ENCODE peak calls at places on chromosomes 2 and 18, in four cellular contexts. Q is GM23248, O is neural progenitor cell, P is aorta. W is an unnamed sample. For H3K4me1, the result is how much of the 10 kb centered on the place peaks cover.

GRCh38 chr2:68569604-68570003 is 73.8 kb upstream of the PROKR1 start:
- DNase-seq in Q (peak), O (no peak), P (no peak), W (no peak)

GRCh38 chr2:1653137-1653789 is 91.1 kb downstream of the PXDN start:
- DNase-seq in Q (peak), O (no peak), P (peak), W (peak)

GRCh38 chr18:59848002-59848401 is 51.8 kb upstream of the PMAIP1 start:
- DNase-seq in Q (no peak), O (no peak), P (no peak), W (no peak)

GRCh38 chr18:78092901-78093300 is 843.3 kb downstream of the GALR1 start:
- DNase-seq in Q (no peak), O (no peak), P (no peak), W (no peak)

GRCh38 chr2:23637011-23637778 is 252.2 kb downstream of the KLHL29 start:
- DNase-seq in Q (peak), O (peak), P (peak), W (no peak)

GRCh38 chr2:227706859-227707258 is 11.0 kb downstream of the SLC19A3 start:
- DNase-seq in Q (no peak), O (no peak), P (no peak), W (no peak)

GRCh38 chr2:192123847-192124246 is 70.9 kb downstream of the TMEFF2 start:
- DNase-seq in Q (peak), O (no peak), P (no peak), W (no peak)

GRCh38 chr18:42401131-42401673 is 446.2 kb downstream of the PIK3C3 start:
- DNase-seq in Q (no peak), O (peak), P (no peak), W (no peak)

GRCh38 chr2:232142049-232142448 is 180.5 kb downstream of the DIS3L2 start:
- DNase-seq in Q (peak), O (peak), P (no peak), W (no peak)

GRCh38 chr2:23636412-23636811 is 251.4 kb downstream of the KLHL29 start:
- DNase-seq in Q (peak), O (peak), P (no peak), W (no peak)

GRCh38 chr2:113122364-113122763 is 5.0 kb upstream of the IL1RN start:
- DNase-seq in Q (no peak), O (no peak), P (no peak), W (no peak)

GRCh38 chr2:27914793-27915175 is 24.3 kb downstream of the BABAM2 start:
- DNase-seq in Q (no peak), O (no peak), P (no peak), W (no peak)

GRCh38 chr2:75728614-75729419 is 18.1 kb upstream of the GCFC2 start:
- DNase-seq in Q (no peak), O (no peak), P (no peak), W (no peak)

GRCh38 chr2:149401007-149401406 is 70.6 kb downstream of the LYPD6 start:
- DNase-seq in Q (peak), O (no peak), P (no peak), W (no peak)

GRCh38 chr2:177332992-177333388 is 59.6 kb upstream of the AGPS start:
- DNase-seq in Q (no peak), O (no peak), P (no peak), W (no peak)

GRCh38 chr18:7600528-7601248 is 33.6 kb downstream of the PTPRM start:
- DNase-seq in Q (no peak), O (no peak), P (no peak), W (no peak)

GRCh38 chr2:221521261-221521845 is 50.8 kb downstream of the EPHA4 start:
- DNase-seq in Q (no peak), O (no peak), P (no peak), W (no peak)

GRCh38 chr2:189022002-189022401 is 47.8 kb downstream of the COL3A1 start:
- DNase-seq in Q (peak), O (no peak), P (no peak), W (no peak)

GRCh38 chr2:43027103-43027482 is 199.3 kb downstream of the ZFP36L2 start:
- DNase-seq in Q (no peak), O (no peak), P (no peak), W (no peak)

GRCh38 chr2:105438104-105438929 is 39.5 kb upstream of the FHL2 start:
- DNase-seq in Q (no peak), O (peak), P (no peak), W (no peak)

GRCh38 chr18:48835745-48836191 is 115.0 kb downstream of the SMAD7 start:
- DNase-seq in Q (no peak), O (no peak), P (peak), W (peak)

GRCh38 chr18:48832961-48833700 is 117.6 kb downstream of the SMAD7 start:
- DNase-seq in Q (peak), O (peak), P (peak), W (peak)

GRCh38 chr18:48834421-48835011 is 116.2 kb downstream of the SMAD7 start:
- DNase-seq in Q (peak), O (no peak), P (peak), W (peak)

GRCh38 chr18:48835119-48835518 is 115.6 kb downstream of the SMAD7 start:
- DNase-seq in Q (no peak), O (no peak), P (peak), W (peak)

GRCh38 chr18:48833701-48834394 is 116.9 kb downstream of the SMAD7 start:
- DNase-seq in Q (no peak), O (no peak), P (peak), W (peak)
- H3K4me1 ChIP-seq in Q (half or more), O (under half), P (under half), W (half or more)

GRCh38 chr18:77053616-77054287 is 78.8 kb downstream of the MBP start:
- DNase-seq in Q (no peak), O (no peak), P (no peak), W (no peak)
- H3K4me1 ChIP-seq in Q (under half), O (under half), P (under half), W (half or more)

GRCh38 chr2:142395294-142395693 is 264.5 kb upstream of the LRP1B start:
- DNase-seq in Q (no peak), O (no peak), P (no peak), W (no peak)
- H3K4me1 ChIP-seq in Q (under half), O (under half), P (under half), W (under half)

GRCh38 chr2:174873457-174873856 is 109.2 kb upstream of the CHRNA1 start:
- DNase-seq in Q (peak), O (peak), P (no peak), W (no peak)

GRCh38 chr2:174866421-174866820 is 102.1 kb upstream of the CHRNA1 start:
- DNase-seq in Q (no peak), O (no peak), P (no peak), W (no peak)

GRCh38 chr2:174870787-174871186 is 106.5 kb upstream of the CHRNA1 start:
- DNase-seq in Q (no peak), O (no peak), P (no peak), W (no peak)

GRCh38 chr2:174874081-174874480 is 109.8 kb upstream of the CHRNA1 start:
- DNase-seq in Q (peak), O (no peak), P (no peak), W (no peak)

GRCh38 chr2:174868916-174869315 is 104.6 kb upstream of the CHRNA1 start:
- DNase-seq in Q (no peak), O (no peak), P (no peak), W (no peak)
- H3K4me1 ChIP-seq in Q (under half), O (under half), P (under half), W (under half)

GRCh38 chr2:17736989-17737388 is 16.6 kb downstream of the SMC6 start:
- DNase-seq in Q (peak), O (no peak), P (no peak), W (no peak)
- H3K4me1 ChIP-seq in Q (under half), O (under half), P (under half), W (under half)

DNA sequence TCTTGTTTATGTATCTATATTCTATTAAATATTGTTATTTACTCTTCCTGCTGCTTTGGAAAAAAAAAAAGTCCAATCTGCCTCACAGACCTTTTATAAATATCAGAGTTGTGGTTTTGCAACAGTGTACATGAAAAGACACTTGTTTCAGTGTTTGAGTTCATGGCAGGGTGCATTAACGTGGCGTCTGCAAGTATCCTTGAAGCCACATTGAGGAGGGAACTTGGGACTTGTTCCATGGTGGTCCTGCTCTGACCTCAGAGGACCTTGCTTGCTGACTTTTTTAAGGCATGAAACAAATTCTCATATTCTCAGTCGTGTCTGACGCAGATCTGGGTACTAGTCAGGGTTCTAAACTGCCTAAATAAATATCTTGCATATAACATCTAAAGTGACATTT is 55.1 kb downstream of the CRIM1 start:
- DNase-seq in Q (no peak), O (no peak), P (no peak), W (no peak)
- H3K4me1 ChIP-seq in Q (half or more), O (under half), P (under half), W (half or more)

GRCh38 chr18:3716116-3716660 is 266.2 kb downstream of the TGIF1 start:
- DNase-seq in Q (no peak), O (no peak), P (no peak), W (no peak)

GRCh38 chr18:3715223-3716080 is 265.5 kb downstream of the TGIF1 start:
- DNase-seq in Q (no peak), O (peak), P (no peak), W (no peak)

GRCh38 chr18:3713708-3714107 is 263.7 kb downstream of the TGIF1 start:
- DNase-seq in Q (no peak), O (no peak), P (no peak), W (no peak)

GRCh38 chr18:3720818-3721545 is 271.0 kb downstream of the TGIF1 start:
- DNase-seq in Q (no peak), O (no peak), P (no peak), W (no peak)

DNA sequence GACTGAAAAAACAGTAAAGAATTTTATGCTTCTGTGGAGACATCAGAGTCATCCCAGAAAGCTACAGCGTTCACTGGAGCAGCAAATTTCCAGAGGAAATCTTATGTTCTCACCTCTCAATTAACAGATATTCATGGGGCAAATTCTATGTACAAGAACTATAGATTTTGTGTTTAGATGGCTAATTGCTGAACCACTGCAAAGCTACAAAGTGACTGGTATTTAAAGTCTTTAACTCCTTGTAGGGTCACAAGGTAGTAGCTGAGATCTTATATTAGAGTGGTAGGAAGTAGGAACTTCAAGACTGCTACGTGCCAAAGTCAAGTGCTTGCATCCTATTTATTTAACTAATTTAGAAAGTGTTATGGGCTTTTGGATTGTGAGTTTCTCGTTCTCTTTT is 267.7 kb downstream of the TGIF1 start:
- DNase-seq in Q (no peak), O (no peak), P (no peak), W (no peak)
- H3K4me1 ChIP-seq in Q (under half), O (under half), P (under half), W (under half)

GRCh38 chr18:3265564-3266033 is 3.7 kb downstream of the MYL12B start:
- DNase-seq in Q (peak), O (peak), P (no peak), W (no peak)

GRCh38 chr18:3269900-3270299 is 8.0 kb downstream of the MYL12B start:
- DNase-seq in Q (no peak), O (no peak), P (no peak), W (no peak)

GRCh38 chr18:3269241-3269640 is 7.3 kb downstream of the MYL12B start:
- DNase-seq in Q (peak), O (no peak), P (no peak), W (no peak)

GRCh38 chr18:3266062-3266608 is 4.2 kb downstream of the MYL12B start:
- DNase-seq in Q (no peak), O (no peak), P (no peak), W (no peak)

DNA sequence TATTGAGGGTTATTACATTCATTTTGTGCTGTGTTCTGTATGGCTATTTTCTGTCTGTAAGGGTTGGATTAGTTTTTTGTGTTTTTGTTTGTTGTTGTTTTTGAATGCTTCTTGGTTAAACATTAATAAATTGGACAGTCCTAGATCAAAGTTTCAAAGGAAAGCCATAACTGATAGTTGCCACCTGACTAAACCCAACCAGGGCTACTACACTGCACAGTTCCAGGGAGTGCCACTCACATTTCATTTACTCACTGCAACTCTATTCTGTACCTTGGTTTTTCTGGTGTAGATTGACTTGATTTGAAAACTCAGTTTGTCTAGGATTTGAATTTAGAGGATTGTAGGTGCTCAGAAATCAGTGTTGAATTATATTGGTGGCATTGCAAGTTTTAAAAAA is 6.4 kb downstream of the MYL12B start:
- DNase-seq in Q (no peak), O (no peak), P (no peak), W (no peak)
- H3K4me1 ChIP-seq in Q (half or more), O (under half), P (under half), W (half or more)

GRCh38 chr18:48837676-48838075 is 113.1 kb downstream of the SMAD7 start:
- DNase-seq in Q (no peak), O (no peak), P (peak), W (peak)
- H3K4me1 ChIP-seq in Q (half or more), O (under half), P (under half), W (half or more)

GRCh38 chr2:61562615-61563014 is 24.5 kb upstream of the XPO1 start:
- DNase-seq in Q (no peak), O (no peak), P (no peak), W (no peak)
- H3K4me1 ChIP-seq in Q (under half), O (under half), P (under half), W (under half)